ENCODE peak calls at places on chromosomes 12 and 14, in seven cellular contexts. E, K, J, N, I, Q and Y are unnamed samples.

GRCh38 chr14:71952381-71953363 is 20.4 kb downstream of the RGS6 start:
- DNase-seq in E (no peak), K (no peak), J (no peak), N (no peak), I (no peak), Q (no peak), Y (no peak)

GRCh38 chr12:119096429-119097202 is 82.1 kb upstream of the HSPB8 start:
- DNase-seq in E (no peak), K (no peak), J (peak; percentile 59), N (no peak), I (no peak), Q (peak; percentile 58), Y (no peak)

GRCh38 chr12:47311514-47311913 is 231.8 kb upstream of the AMIGO2 start:
- DNase-seq in E (no peak), K (no peak), J (no peak), N (no peak), I (no peak), Q (no peak), Y (no peak)

GRCh38 chr12:50625029-50625875 is 120.5 kb downstream of the DIP2B start:
- DNase-seq in E (no peak), K (no peak), J (no peak), N (no peak), I (no peak), Q (no peak), Y (no peak)

GRCh38 chr14:26966942-26967341 is 369.1 kb upstream of the NOVA1 start:
- DNase-seq in E (no peak), K (no peak), J (no peak), N (no peak), I (no peak), Q (no peak), Y (no peak)

GRCh38 chr14:98958048-98959031 is 313.7 kb downstream of the BCL11B start:
- DNase-seq in E (no peak), K (no peak), J (no peak), N (no peak), I (no peak), Q (peak; percentile 36), Y (no peak)

GRCh38 chr14:61476737-61477410 is 155.5 kb downstream of the PRKCH start:
- DNase-seq in E (no peak), K (no peak), J (no peak), N (no peak), I (peak; percentile 11), Q (no peak), Y (no peak)

GRCh38 chr12:94326727-94327126 is 132.9 kb downstream of the CEP83 start:
- DNase-seq in E (no peak), K (no peak), J (no peak), N (no peak), I (no peak), Q (no peak), Y (no peak)

GRCh38 chr12:128138125-128138524 is 128.8 kb upstream of the TMEM132C start:
- DNase-seq in E (no peak), K (no peak), J (no peak), N (no peak), I (no peak), Q (no peak), Y (no peak)

GRCh38 chr12:56688846-56689113 is 696 bp upstream of the PTGES3 start:
- DNase-seq in E (no peak), K (no peak), J (no peak), N (no peak), I (peak; percentile 54), Q (no peak), Y (no peak)

GRCh38 chr14:36844443-36844842 is 182.8 kb downstream of the PAX9 start:
- DNase-seq in E (no peak), K (no peak), J (no peak), N (no peak), I (no peak), Q (no peak), Y (no peak)

GRCh38 chr12:101743242-101743641 is 4.0 kb upstream of the SYCP3 start:
- DNase-seq in E (no peak), K (no peak), J (no peak), N (no peak), I (no peak), Q (no peak), Y (no peak)

GRCh38 chr12:21073129-21073528 is 57.9 kb upstream of the SLCO1B1 start:
- DNase-seq in E (peak; percentile 45), K (no peak), J (no peak), N (no peak), I (no peak), Q (no peak), Y (no peak)

GRCh38 chr12:55974308-55974724 is 438 bp downstream of the RAB5B start:
- DNase-seq in E (no peak), K (peak; percentile 65), J (peak; percentile 54), N (no peak), I (peak; percentile 64), Q (no peak), Y (peak; percentile 31)

DNA sequence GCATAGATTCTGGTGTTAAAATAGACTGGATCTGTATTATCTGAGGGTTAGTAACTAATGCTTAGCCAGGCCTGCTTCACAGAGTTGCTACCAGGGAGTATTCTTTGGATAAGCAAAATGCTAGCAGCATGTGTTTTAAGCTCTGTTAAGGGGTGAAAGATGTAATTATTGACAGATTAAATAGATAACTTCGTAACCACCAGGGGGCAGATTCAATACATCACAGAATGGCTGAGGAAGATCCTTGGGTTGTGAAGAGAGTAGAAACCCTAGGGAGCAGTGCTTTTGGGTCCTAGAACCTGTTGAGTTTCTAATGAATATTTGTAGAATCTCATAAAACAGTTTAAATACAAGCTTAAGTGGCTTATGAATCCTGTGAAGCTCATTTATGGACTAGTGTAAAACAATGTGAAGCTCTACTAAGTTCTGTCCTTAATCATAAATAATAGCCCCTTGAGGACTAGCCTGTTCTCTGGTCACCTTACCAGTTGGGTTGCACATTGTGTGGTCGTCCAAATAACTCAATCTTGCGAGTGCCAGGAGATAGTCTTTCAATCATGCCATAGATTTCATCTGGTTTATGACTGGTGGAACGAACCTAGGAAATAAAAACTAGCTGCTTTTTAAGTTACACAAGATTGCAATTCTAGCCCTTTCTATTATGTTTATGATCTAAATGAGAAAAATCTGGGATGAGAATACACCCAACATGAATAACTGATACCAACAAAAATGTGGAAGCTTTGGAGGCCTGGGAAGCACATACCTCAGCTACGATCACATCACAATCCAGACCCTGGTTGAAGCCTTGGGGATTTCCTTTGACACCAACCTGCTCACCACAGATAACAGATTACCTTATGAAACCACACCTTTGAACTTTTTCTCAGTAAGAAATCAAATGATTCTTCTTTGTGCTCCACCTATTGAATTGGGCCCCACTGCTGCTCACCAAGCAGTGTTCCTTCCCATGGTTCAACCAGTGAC is 12.3 kb downstream of the METTL3 start:
- DNase-seq in E (peak; percentile 28), K (peak; percentile 36), J (no peak), N (no peak), I (peak; percentile 39), Q (peak; percentile 43), Y (peak; percentile 77)
- TF ChIP-seq SP1 in E (no peak), K (no peak), J (no peak), N (no peak), I (no peak), Q (no peak), Y (no peak)

GRCh38 chr12:6294533-6295186 is 15.8 kb upstream of the PLEKHG6 start:
- DNase-seq in E (no peak), K (no peak), J (no peak), N (no peak), I (no peak), Q (no peak), Y (peak; percentile 87)

GRCh38 chr12:6288235-6288634 is 22.2 kb upstream of the PLEKHG6 start:
- DNase-seq in E (no peak), K (no peak), J (no peak), N (no peak), I (no peak), Q (no peak), Y (no peak)

GRCh38 chr12:6294156-6294532 is 16.3 kb upstream of the PLEKHG6 start:
- DNase-seq in E (no peak), K (no peak), J (no peak), N (no peak), I (no peak), Q (no peak), Y (no peak)

GRCh38 chr12:6295187-6295811 is 15.2 kb upstream of the PLEKHG6 start:
- DNase-seq in E (peak; percentile 69), K (no peak), J (no peak), N (no peak), I (peak; percentile 45), Q (no peak), Y (peak; percentile 98)

GRCh38 chr12:6292606-6293005 is 17.9 kb upstream of the PLEKHG6 start:
- DNase-seq in E (no peak), K (no peak), J (no peak), N (no peak), I (no peak), Q (no peak), Y (peak; percentile 43)
- TF ChIP-seq SP1 in E (no peak), K (no peak), J (no peak), N (no peak), I (no peak), Q (no peak), Y (no peak)

GRCh38 chr14:53327716-53328115 is 174.6 kb upstream of the DDHD1 start:
- DNase-seq in E (no peak), K (no peak), J (no peak), N (no peak), I (no peak), Q (no peak), Y (no peak)

GRCh38 chr14:53330441-53330840 is 177.3 kb upstream of the DDHD1 start:
- DNase-seq in E (no peak), K (no peak), J (no peak), N (no peak), I (no peak), Q (no peak), Y (no peak)

GRCh38 chr14:53331247-53331646 is 178.1 kb upstream of the DDHD1 start:
- DNase-seq in E (no peak), K (no peak), J (no peak), N (no peak), I (no peak), Q (no peak), Y (no peak)

DNA sequence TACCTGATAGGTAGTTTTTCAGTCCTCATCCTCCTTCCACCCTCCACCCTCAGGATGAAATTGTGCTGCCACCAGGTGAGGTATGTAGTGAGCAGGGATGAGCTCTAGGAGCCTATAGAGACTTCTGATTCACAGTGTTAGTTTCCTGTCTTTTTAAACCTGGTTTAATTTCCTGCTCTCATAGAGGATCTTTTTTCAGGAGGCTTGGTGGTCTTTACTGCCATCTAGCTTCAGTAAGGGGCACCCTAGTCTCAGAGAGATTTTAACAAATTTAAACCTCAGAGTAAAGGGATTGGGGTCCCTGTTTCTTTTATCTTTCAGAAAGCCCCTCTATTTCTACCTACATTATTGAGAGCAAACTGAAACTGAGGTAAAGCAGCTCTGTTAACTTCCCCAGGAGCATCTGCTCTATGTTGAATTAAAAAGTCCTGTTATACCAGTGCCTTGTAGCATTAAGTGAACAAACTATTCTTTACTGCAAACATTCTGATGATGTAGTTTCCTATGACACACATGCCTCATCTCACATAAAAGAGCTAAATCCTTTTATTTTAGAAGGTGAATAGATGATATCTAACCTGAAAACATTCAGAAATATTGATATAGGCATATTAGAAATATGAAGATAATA is 172.2 kb upstream of the DDHD1 start:
- DNase-seq in E (no peak), K (no peak), J (no peak), N (no peak), I (no peak), Q (no peak), Y (no peak)
- TF ChIP-seq SP1 in E (no peak), K (no peak), J (no peak), N (no peak), I (no peak), Q (no peak), Y (no peak)

DNA sequence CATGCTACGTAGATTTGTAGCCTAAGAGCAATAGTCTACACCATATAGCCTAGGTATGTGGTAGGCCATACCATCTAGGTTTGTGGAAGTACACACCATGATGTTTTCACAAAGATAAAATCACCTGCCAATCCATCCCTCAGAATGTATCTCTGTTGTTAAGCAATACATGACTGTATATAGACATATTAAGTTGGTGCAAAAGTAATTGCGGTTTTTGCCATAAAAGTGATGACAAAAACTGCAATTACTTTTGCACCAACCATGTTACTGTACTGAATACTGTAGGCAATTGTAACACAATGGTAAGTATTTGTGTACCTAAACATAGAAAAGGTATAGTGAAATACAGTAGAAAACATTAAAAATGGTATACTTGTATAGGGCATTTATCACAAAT is 40.5 kb downstream of the MGST1 start:
- DNase-seq in E (no peak), K (no peak), J (no peak), N (no peak), I (no peak), Q (no peak), Y (no peak)
- TF ChIP-seq SP1 in E (no peak), K (no peak), J (no peak), N (no peak), I (no peak), Q (no peak), Y (no peak)